ENCODE peak calls at places on chromosome 18, in ten cellular contexts. One of them, this sample, is unnamed.

GRCh38 chr18:61587865-61588264 is 254.6 kb downstream of the CDH20 start:
- DNase-seq in stimulated activated CD4-positive, alpha-beta T cell treated with anti-CD3 and anti-CD28 coated beads, Interleukin-1b, Interleukin-23, amount 100 ng/mL, for 24 hours: no peak
- DNase-seq in ELF-1: no peak
- DNase-seq in fibroblast of pulmonary artery: no peak
- DNase-seq in endothelial cell: no peak
- DNase-seq in cerebellar cortex: no peak
- DNase-seq in DMS153: no peak
- DNase-seq in T-helper 9 cell: no peak
- DNase-seq in posterior vena cava: no peak
- DNase-seq in sciatic nerve: no peak
- DNase-seq in this sample: no peak

GRCh38 chr18:56423626-56424025 is 214.8 kb downstream of the TXNL1 start:
- DNase-seq in stimulated activated CD4-positive, alpha-beta T cell treated with anti-CD3 and anti-CD28 coated beads, Interleukin-1b, Interleukin-23, amount 100 ng/mL, for 24 hours: no peak
- DNase-seq in ELF-1: no peak
- DNase-seq in fibroblast of pulmonary artery: no peak
- DNase-seq in endothelial cell: no peak
- DNase-seq in cerebellar cortex: no peak
- DNase-seq in DMS153: no peak
- DNase-seq in T-helper 9 cell: no peak
- DNase-seq in posterior vena cava: no peak
- DNase-seq in sciatic nerve: no peak
- DNase-seq in this sample: no peak

GRCh38 chr18:13270279-13270911 is 51.8 kb downstream of the LDLRAD4 start:
- DNase-seq in stimulated activated CD4-positive, alpha-beta T cell treated with anti-CD3 and anti-CD28 coated beads, Interleukin-1b, Interleukin-23, amount 100 ng/mL, for 24 hours: no peak
- DNase-seq in ELF-1: no peak
- DNase-seq in fibroblast of pulmonary artery: no peak
- DNase-seq in endothelial cell: no peak
- DNase-seq in cerebellar cortex: no peak
- DNase-seq in DMS153: no peak
- DNase-seq in T-helper 9 cell: no peak
- DNase-seq in posterior vena cava: no peak
- DNase-seq in sciatic nerve: no peak
- DNase-seq in this sample: no peak

GRCh38 chr18:44936485-44936884 is 255.8 kb downstream of the SETBP1 start:
- DNase-seq in stimulated activated CD4-positive, alpha-beta T cell treated with anti-CD3 and anti-CD28 coated beads, Interleukin-1b, Interleukin-23, amount 100 ng/mL, for 24 hours: no peak
- DNase-seq in ELF-1: no peak
- DNase-seq in fibroblast of pulmonary artery: no peak
- DNase-seq in endothelial cell: no peak
- DNase-seq in cerebellar cortex: no peak
- DNase-seq in DMS153: no peak
- DNase-seq in T-helper 9 cell: no peak
- DNase-seq in posterior vena cava: no peak
- DNase-seq in sciatic nerve: no peak
- DNase-seq in this sample: no peak

GRCh38 chr18:40037386-40037785 is 1917.6 kb upstream of the PIK3C3 start:
- DNase-seq in stimulated activated CD4-positive, alpha-beta T cell treated with anti-CD3 and anti-CD28 coated beads, Interleukin-1b, Interleukin-23, amount 100 ng/mL, for 24 hours: no peak
- DNase-seq in ELF-1: no peak
- DNase-seq in fibroblast of pulmonary artery: no peak
- DNase-seq in endothelial cell: no peak
- DNase-seq in cerebellar cortex: no peak
- DNase-seq in DMS153: no peak
- DNase-seq in T-helper 9 cell: no peak
- DNase-seq in posterior vena cava: no peak
- DNase-seq in sciatic nerve: no peak
- DNase-seq in this sample: no peak

GRCh38 chr18:79117380-79117779 is 48.2 kb downstream of the ATP9B start:
- DNase-seq in stimulated activated CD4-positive, alpha-beta T cell treated with anti-CD3 and anti-CD28 coated beads, Interleukin-1b, Interleukin-23, amount 100 ng/mL, for 24 hours: no peak
- DNase-seq in ELF-1: no peak
- DNase-seq in fibroblast of pulmonary artery: no peak
- DNase-seq in endothelial cell: no peak
- DNase-seq in cerebellar cortex: no peak
- DNase-seq in DMS153: no peak
- DNase-seq in T-helper 9 cell: no peak
- DNase-seq in posterior vena cava: no peak
- DNase-seq in sciatic nerve: no peak
- DNase-seq in this sample: no peak

GRCh38 chr18:72995558-72995957 is 127.8 kb upstream of the NETO1 start:
- DNase-seq in stimulated activated CD4-positive, alpha-beta T cell treated with anti-CD3 and anti-CD28 coated beads, Interleukin-1b, Interleukin-23, amount 100 ng/mL, for 24 hours: no peak
- DNase-seq in ELF-1: no peak
- DNase-seq in fibroblast of pulmonary artery: no peak
- DNase-seq in endothelial cell: no peak
- DNase-seq in cerebellar cortex: no peak
- DNase-seq in DMS153: no peak
- DNase-seq in T-helper 9 cell: no peak
- DNase-seq in posterior vena cava: no peak
- DNase-seq in sciatic nerve: no peak
- DNase-seq in this sample: no peak

GRCh38 chr18:2312440-2312839 is 258.9 kb downstream of the METTL4 start:
- DNase-seq in stimulated activated CD4-positive, alpha-beta T cell treated with anti-CD3 and anti-CD28 coated beads, Interleukin-1b, Interleukin-23, amount 100 ng/mL, for 24 hours: no peak
- DNase-seq in ELF-1: no peak
- DNase-seq in fibroblast of pulmonary artery: no peak
- DNase-seq in endothelial cell: no peak
- DNase-seq in cerebellar cortex: no peak
- DNase-seq in DMS153: no peak
- DNase-seq in T-helper 9 cell: no peak
- DNase-seq in posterior vena cava: no peak
- DNase-seq in sciatic nerve: no peak
- DNase-seq in this sample: no peak

GRCh38 chr18:50880108-50880465 is 1.2 kb downstream of the ME2 start:
- DNase-seq in stimulated activated CD4-positive, alpha-beta T cell treated with anti-CD3 and anti-CD28 coated beads, Interleukin-1b, Interleukin-23, amount 100 ng/mL, for 24 hours: no peak
- DNase-seq in ELF-1: no peak
- DNase-seq in fibroblast of pulmonary artery: no peak
- DNase-seq in endothelial cell: no peak
- DNase-seq in cerebellar cortex: no peak
- DNase-seq in DMS153: no peak
- DNase-seq in T-helper 9 cell: no peak
- DNase-seq in posterior vena cava: no peak
- DNase-seq in sciatic nerve: no peak
- DNase-seq in this sample: no peak

GRCh38 chr18:12308386-12309100 is 502 bp downstream of the TUBB6 start:
- DNase-seq in stimulated activated CD4-positive, alpha-beta T cell treated with anti-CD3 and anti-CD28 coated beads, Interleukin-1b, Interleukin-23, amount 100 ng/mL, for 24 hours: no peak
- DNase-seq in ELF-1: peak; percentile 83
- DNase-seq in fibroblast of pulmonary artery: peak; percentile 92
- DNase-seq in endothelial cell: peak; percentile 66
- DNase-seq in cerebellar cortex: no peak
- DNase-seq in DMS153: no peak
- DNase-seq in T-helper 9 cell: no peak
- DNase-seq in posterior vena cava: peak; percentile 98
- DNase-seq in sciatic nerve: peak; percentile 90
- DNase-seq in this sample: no peak

GRCh38 chr18:31702449-31702848 is 18.1 kb upstream of the B4GALT6 start:
- DNase-seq in stimulated activated CD4-positive, alpha-beta T cell treated with anti-CD3 and anti-CD28 coated beads, Interleukin-1b, Interleukin-23, amount 100 ng/mL, for 24 hours: no peak
- DNase-seq in ELF-1: no peak
- DNase-seq in fibroblast of pulmonary artery: no peak
- DNase-seq in endothelial cell: no peak
- DNase-seq in cerebellar cortex: no peak
- DNase-seq in DMS153: no peak
- DNase-seq in T-helper 9 cell: no peak
- DNase-seq in posterior vena cava: no peak
- DNase-seq in sciatic nerve: no peak
- DNase-seq in this sample: no peak

GRCh38 chr18:63567276-63567675 is 19.9 kb upstream of the SERPINB13 start:
- DNase-seq in stimulated activated CD4-positive, alpha-beta T cell treated with anti-CD3 and anti-CD28 coated beads, Interleukin-1b, Interleukin-23, amount 100 ng/mL, for 24 hours: no peak
- DNase-seq in ELF-1: no peak
- DNase-seq in fibroblast of pulmonary artery: no peak
- DNase-seq in endothelial cell: no peak
- DNase-seq in cerebellar cortex: no peak
- DNase-seq in DMS153: no peak
- DNase-seq in T-helper 9 cell: no peak
- DNase-seq in posterior vena cava: no peak
- DNase-seq in sciatic nerve: no peak
- DNase-seq in this sample: no peak

GRCh38 chr18:4586729-4587128 is 131.6 kb upstream of the DLGAP1 start:
- DNase-seq in stimulated activated CD4-positive, alpha-beta T cell treated with anti-CD3 and anti-CD28 coated beads, Interleukin-1b, Interleukin-23, amount 100 ng/mL, for 24 hours: no peak
- DNase-seq in ELF-1: no peak
- DNase-seq in fibroblast of pulmonary artery: no peak
- DNase-seq in endothelial cell: no peak
- DNase-seq in cerebellar cortex: no peak
- DNase-seq in DMS153: no peak
- DNase-seq in T-helper 9 cell: no peak
- DNase-seq in posterior vena cava: no peak
- DNase-seq in sciatic nerve: no peak
- DNase-seq in this sample: no peak

GRCh38 chr18:69400253-69400975 is at the start of gene DOK6:
- DNase-seq in stimulated activated CD4-positive, alpha-beta T cell treated with anti-CD3 and anti-CD28 coated beads, Interleukin-1b, Interleukin-23, amount 100 ng/mL, for 24 hours: no peak
- DNase-seq in ELF-1: peak; percentile 89
- DNase-seq in fibroblast of pulmonary artery: peak; percentile 77
- DNase-seq in endothelial cell: peak; percentile 72
- DNase-seq in cerebellar cortex: peak; percentile 81
- DNase-seq in DMS153: peak; percentile 67
- DNase-seq in T-helper 9 cell: no peak
- DNase-seq in posterior vena cava: peak; percentile 86
- DNase-seq in sciatic nerve: peak; percentile 68
- DNase-seq in this sample: no peak

GRCh38 chr18:79887181-79888000 is 64.1 kb downstream of the SLC66A2 start:
- DNase-seq in stimulated activated CD4-positive, alpha-beta T cell treated with anti-CD3 and anti-CD28 coated beads, Interleukin-1b, Interleukin-23, amount 100 ng/mL, for 24 hours: no peak
- DNase-seq in ELF-1: no peak
- DNase-seq in fibroblast of pulmonary artery: no peak
- DNase-seq in endothelial cell: no peak
- DNase-seq in cerebellar cortex: no peak
- DNase-seq in DMS153: no peak
- DNase-seq in T-helper 9 cell: no peak
- DNase-seq in posterior vena cava: no peak
- DNase-seq in sciatic nerve: no peak
- DNase-seq in this sample: no peak

GRCh38 chr18:71105078-71105819 is 816.4 kb downstream of the SOCS6 start:
- DNase-seq in stimulated activated CD4-positive, alpha-beta T cell treated with anti-CD3 and anti-CD28 coated beads, Interleukin-1b, Interleukin-23, amount 100 ng/mL, for 24 hours: no peak
- DNase-seq in ELF-1: no peak
- DNase-seq in fibroblast of pulmonary artery: peak; percentile 75
- DNase-seq in endothelial cell: no peak
- DNase-seq in cerebellar cortex: no peak
- DNase-seq in DMS153: no peak
- DNase-seq in T-helper 9 cell: no peak
- DNase-seq in posterior vena cava: no peak
- DNase-seq in sciatic nerve: no peak
- DNase-seq in this sample: no peak

GRCh38 chr18:31648966-31649429 is 35.4 kb downstream of the B4GALT6 start:
- DNase-seq in stimulated activated CD4-positive, alpha-beta T cell treated with anti-CD3 and anti-CD28 coated beads, Interleukin-1b, Interleukin-23, amount 100 ng/mL, for 24 hours: no peak
- DNase-seq in ELF-1: peak; percentile 78
- DNase-seq in fibroblast of pulmonary artery: peak; percentile 65
- DNase-seq in endothelial cell: no peak
- DNase-seq in cerebellar cortex: no peak
- DNase-seq in DMS153: no peak
- DNase-seq in T-helper 9 cell: no peak
- DNase-seq in posterior vena cava: no peak
- DNase-seq in sciatic nerve: no peak
- DNase-seq in this sample: no peak

GRCh38 chr18:32848836-32849235 is 76.0 kb upstream of the KLHL14 start:
- DNase-seq in stimulated activated CD4-positive, alpha-beta T cell treated with anti-CD3 and anti-CD28 coated beads, Interleukin-1b, Interleukin-23, amount 100 ng/mL, for 24 hours: no peak
- DNase-seq in ELF-1: no peak
- DNase-seq in fibroblast of pulmonary artery: no peak
- DNase-seq in endothelial cell: no peak
- DNase-seq in cerebellar cortex: no peak
- DNase-seq in DMS153: no peak
- DNase-seq in T-helper 9 cell: no peak
- DNase-seq in posterior vena cava: no peak
- DNase-seq in sciatic nerve: no peak
- DNase-seq in this sample: no peak

GRCh38 chr18:55228191-55228590 is 268.9 kb upstream of the CCDC68 start:
- DNase-seq in stimulated activated CD4-positive, alpha-beta T cell treated with anti-CD3 and anti-CD28 coated beads, Interleukin-1b, Interleukin-23, amount 100 ng/mL, for 24 hours: no peak
- DNase-seq in ELF-1: no peak
- DNase-seq in fibroblast of pulmonary artery: no peak
- DNase-seq in endothelial cell: no peak
- DNase-seq in cerebellar cortex: no peak
- DNase-seq in DMS153: no peak
- DNase-seq in T-helper 9 cell: no peak
- DNase-seq in posterior vena cava: no peak
- DNase-seq in sciatic nerve: no peak
- DNase-seq in this sample: no peak

GRCh38 chr18:24114924-24115549 is 23.8 kb upstream of the CABYR start:
- DNase-seq in stimulated activated CD4-positive, alpha-beta T cell treated with anti-CD3 and anti-CD28 coated beads, Interleukin-1b, Interleukin-23, amount 100 ng/mL, for 24 hours: no peak
- DNase-seq in ELF-1: no peak
- DNase-seq in fibroblast of pulmonary artery: no peak
- DNase-seq in endothelial cell: no peak
- DNase-seq in cerebellar cortex: no peak
- DNase-seq in DMS153: no peak
- DNase-seq in T-helper 9 cell: no peak
- DNase-seq in posterior vena cava: no peak
- DNase-seq in sciatic nerve: no peak
- DNase-seq in this sample: no peak

GRCh38 chr18:58567453-58568196 is 61.3 kb downstream of the ALPK2 start:
- DNase-seq in stimulated activated CD4-positive, alpha-beta T cell treated with anti-CD3 and anti-CD28 coated beads, Interleukin-1b, Interleukin-23, amount 100 ng/mL, for 24 hours: no peak
- DNase-seq in ELF-1: no peak
- DNase-seq in fibroblast of pulmonary artery: peak; percentile 90
- DNase-seq in endothelial cell: no peak
- DNase-seq in cerebellar cortex: no peak
- DNase-seq in DMS153: no peak
- DNase-seq in T-helper 9 cell: no peak
- DNase-seq in posterior vena cava: no peak
- DNase-seq in sciatic nerve: no peak
- DNase-seq in this sample: no peak

GRCh38 chr18:40608220-40608619 is 1346.8 kb upstream of the PIK3C3 start:
- DNase-seq in stimulated activated CD4-positive, alpha-beta T cell treated with anti-CD3 and anti-CD28 coated beads, Interleukin-1b, Interleukin-23, amount 100 ng/mL, for 24 hours: no peak
- DNase-seq in ELF-1: no peak
- DNase-seq in fibroblast of pulmonary artery: peak; percentile 41
- DNase-seq in endothelial cell: no peak
- DNase-seq in cerebellar cortex: no peak
- DNase-seq in DMS153: no peak
- DNase-seq in T-helper 9 cell: no peak
- DNase-seq in posterior vena cava: no peak
- DNase-seq in sciatic nerve: no peak
- DNase-seq in this sample: no peak

GRCh38 chr18:26159353-26159752 is 25.7 kb downstream of the PSMA8 start:
- DNase-seq in stimulated activated CD4-positive, alpha-beta T cell treated with anti-CD3 and anti-CD28 coated beads, Interleukin-1b, Interleukin-23, amount 100 ng/mL, for 24 hours: no peak
- DNase-seq in ELF-1: no peak
- DNase-seq in fibroblast of pulmonary artery: peak; percentile 13
- DNase-seq in endothelial cell: no peak
- DNase-seq in cerebellar cortex: peak; percentile 3
- DNase-seq in DMS153: no peak
- DNase-seq in T-helper 9 cell: no peak
- DNase-seq in posterior vena cava: no peak
- DNase-seq in sciatic nerve: no peak
- DNase-seq in this sample: no peak

GRCh38 chr18:62346327-62347090 is 21.4 kb downstream of the TNFRSF11A start:
- DNase-seq in stimulated activated CD4-positive, alpha-beta T cell treated with anti-CD3 and anti-CD28 coated beads, Interleukin-1b, Interleukin-23, amount 100 ng/mL, for 24 hours: no peak
- DNase-seq in ELF-1: no peak
- DNase-seq in fibroblast of pulmonary artery: no peak
- DNase-seq in endothelial cell: no peak
- DNase-seq in cerebellar cortex: no peak
- DNase-seq in DMS153: peak; percentile 26
- DNase-seq in T-helper 9 cell: no peak
- DNase-seq in posterior vena cava: no peak
- DNase-seq in sciatic nerve: no peak
- DNase-seq in this sample: no peak